ENCODE peak calls at places on chromosomes 7 and 10, in seven cellular contexts. One of them, this sample, is unnamed.

GRCh38 chr7:124188576-124188975 is 155.7 kb upstream of the TMEM229A start:
- DNase-seq in GM12865: no peak
- DNase-seq in kidney epithelial cell: no peak
- DNase-seq in BJ: no peak
- DNase-seq in body of pancreas: no peak
- DNase-seq in effector memory CD4-positive, alpha-beta T cell: no peak
- DNase-seq in small intestine: no peak
- DNase-seq in this sample: no peak

GRCh38 chr7:27814054-27814453 is 74.1 kb downstream of the TAX1BP1 start:
- DNase-seq in GM12865: no peak
- DNase-seq in small intestine: no peak
- DNase-seq in effector memory CD4-positive, alpha-beta T cell: no peak
- DNase-seq in body of pancreas: no peak
- DNase-seq in BJ: no peak
- DNase-seq in kidney epithelial cell: no peak
- DNase-seq in this sample: no peak

GRCh38 chr10:31508882-31509281 is 189.9 kb downstream of the ZEB1 start:
- DNase-seq in effector memory CD4-positive, alpha-beta T cell: no peak
- DNase-seq in BJ: no peak
- DNase-seq in small intestine: no peak
- DNase-seq in GM12865: no peak
- DNase-seq in kidney epithelial cell: no peak
- DNase-seq in body of pancreas: no peak
- DNase-seq in this sample: no peak

GRCh38 chr10:4260483-4260882 is 475.5 kb upstream of the KLF6 start:
- DNase-seq in small intestine: peak
- DNase-seq in body of pancreas: no peak
- DNase-seq in GM12865: no peak
- DNase-seq in BJ: no peak
- DNase-seq in effector memory CD4-positive, alpha-beta T cell: no peak
- DNase-seq in kidney epithelial cell: no peak
- DNase-seq in this sample: no peak

GRCh38 chr7:133543657-133544056 is 290.8 kb downstream of the EXOC4 start:
- DNase-seq in effector memory CD4-positive, alpha-beta T cell: no peak
- DNase-seq in kidney epithelial cell: no peak
- DNase-seq in small intestine: no peak
- DNase-seq in body of pancreas: no peak
- DNase-seq in BJ: no peak
- DNase-seq in GM12865: no peak
- DNase-seq in this sample: no peak

GRCh38 chr7:107035446-107035845 is 9.1 kb upstream of the PRKAR2B start:
- DNase-seq in BJ: peak
- DNase-seq in GM12865: no peak
- DNase-seq in effector memory CD4-positive, alpha-beta T cell: no peak
- DNase-seq in small intestine: no peak
- DNase-seq in body of pancreas: no peak
- DNase-seq in kidney epithelial cell: peak
- DNase-seq in this sample: no peak

GRCh38 chr10:79082035-79082373 is 13.2 kb downstream of the ZMIZ1 start:
- DNase-seq in effector memory CD4-positive, alpha-beta T cell: no peak
- DNase-seq in kidney epithelial cell: no peak
- DNase-seq in GM12865: no peak
- DNase-seq in small intestine: no peak
- DNase-seq in BJ: no peak
- DNase-seq in body of pancreas: no peak
- DNase-seq in this sample: no peak

GRCh38 chr10:113087082-113088029 is 137.3 kb downstream of the TCF7L2 start:
- DNase-seq in effector memory CD4-positive, alpha-beta T cell: no peak
- DNase-seq in BJ: peak
- DNase-seq in GM12865: no peak
- DNase-seq in body of pancreas: peak
- DNase-seq in kidney epithelial cell: peak
- DNase-seq in small intestine: peak
- DNase-seq in this sample: no peak

GRCh38 chr10:36801660-36802059 is 323.7 kb upstream of the ANKRD30A start:
- DNase-seq in BJ: no peak
- DNase-seq in effector memory CD4-positive, alpha-beta T cell: no peak
- DNase-seq in kidney epithelial cell: no peak
- DNase-seq in GM12865: no peak
- DNase-seq in body of pancreas: no peak
- DNase-seq in small intestine: no peak
- DNase-seq in this sample: no peak

GRCh38 chr10:113169853-113170455 is 219.9 kb downstream of the TCF7L2 start:
- DNase-seq in kidney epithelial cell: no peak
- DNase-seq in body of pancreas: no peak
- DNase-seq in GM12865: peak
- DNase-seq in BJ: no peak
- DNase-seq in small intestine: no peak
- DNase-seq in effector memory CD4-positive, alpha-beta T cell: no peak
- DNase-seq in this sample: peak

GRCh38 chr10:124701435-124701834 is 42.7 kb downstream of the FAM53B start:
- DNase-seq in kidney epithelial cell: no peak
- DNase-seq in body of pancreas: peak
- DNase-seq in effector memory CD4-positive, alpha-beta T cell: no peak
- DNase-seq in small intestine: no peak
- DNase-seq in BJ: no peak
- DNase-seq in GM12865: no peak
- DNase-seq in this sample: no peak

GRCh38 chr7:42107484-42107883 is 129.5 kb downstream of the GLI3 start:
- DNase-seq in kidney epithelial cell: no peak
- DNase-seq in small intestine: no peak
- DNase-seq in body of pancreas: no peak
- DNase-seq in BJ: no peak
- DNase-seq in effector memory CD4-positive, alpha-beta T cell: no peak
- DNase-seq in GM12865: no peak
- DNase-seq in this sample: no peak

GRCh38 chr7:426510-426909 is 93.1 kb downstream of the PDGFA start:
- DNase-seq in kidney epithelial cell: no peak
- DNase-seq in small intestine: no peak
- DNase-seq in effector memory CD4-positive, alpha-beta T cell: no peak
- DNase-seq in GM12865: no peak
- DNase-seq in BJ: no peak
- DNase-seq in body of pancreas: no peak
- DNase-seq in this sample: no peak

GRCh38 chr7:15305002-15305600 is 256.7 kb downstream of the AGMO start:
- DNase-seq in body of pancreas: peak
- DNase-seq in BJ: no peak
- DNase-seq in small intestine: peak
- DNase-seq in kidney epithelial cell: peak
- DNase-seq in effector memory CD4-positive, alpha-beta T cell: no peak
- DNase-seq in GM12865: peak
- DNase-seq in this sample: peak

GRCh38 chr10:86755740-86756510 is 494 bp upstream of the BMPR1A start:
- DNase-seq in BJ: no peak
- DNase-seq in body of pancreas: peak
- DNase-seq in effector memory CD4-positive, alpha-beta T cell: peak
- DNase-seq in kidney epithelial cell: peak
- DNase-seq in small intestine: peak
- DNase-seq in GM12865: peak
- DNase-seq in this sample: peak

GRCh38 chr10:97599272-97599619 is 9.7 kb downstream of the C10orf62 start:
- DNase-seq in kidney epithelial cell: no peak
- DNase-seq in effector memory CD4-positive, alpha-beta T cell: no peak
- DNase-seq in small intestine: no peak
- DNase-seq in BJ: no peak
- DNase-seq in body of pancreas: no peak
- DNase-seq in GM12865: no peak
- DNase-seq in this sample: no peak

GRCh38 chr10:23362879-23363787 is 18.5 kb upstream of the C10orf67 start:
- DNase-seq in GM12865: peak
- DNase-seq in kidney epithelial cell: no peak
- DNase-seq in body of pancreas: no peak
- DNase-seq in small intestine: no peak
- DNase-seq in effector memory CD4-positive, alpha-beta T cell: peak
- DNase-seq in BJ: no peak
- DNase-seq in this sample: peak

GRCh38 chr10:70034252-70034651 is 18.4 kb upstream of the MACROH2A2 start:
- DNase-seq in body of pancreas: no peak
- DNase-seq in kidney epithelial cell: no peak
- DNase-seq in effector memory CD4-positive, alpha-beta T cell: no peak
- DNase-seq in small intestine: no peak
- DNase-seq in BJ: no peak
- DNase-seq in GM12865: no peak
- DNase-seq in this sample: no peak

GRCh38 chr10:117552156-117552620 is 9.6 kb downstream of the EMX2 start:
- DNase-seq in small intestine: no peak
- DNase-seq in kidney epithelial cell: no peak
- DNase-seq in effector memory CD4-positive, alpha-beta T cell: no peak
- DNase-seq in BJ: no peak
- DNase-seq in body of pancreas: no peak
- DNase-seq in GM12865: no peak
- DNase-seq in this sample: no peak

GRCh38 chr7:4113271-4113670 is 568.8 kb upstream of the FOXK1 start:
- DNase-seq in effector memory CD4-positive, alpha-beta T cell: no peak
- DNase-seq in GM12865: no peak
- DNase-seq in kidney epithelial cell: no peak
- DNase-seq in body of pancreas: peak
- DNase-seq in small intestine: no peak
- DNase-seq in BJ: no peak
- DNase-seq in this sample: no peak

GRCh38 chr7:87993269-87993668 is 59.2 kb downstream of the ADAM22 start:
- DNase-seq in effector memory CD4-positive, alpha-beta T cell: no peak
- DNase-seq in small intestine: no peak
- DNase-seq in GM12865: no peak
- DNase-seq in body of pancreas: no peak
- DNase-seq in BJ: no peak
- DNase-seq in kidney epithelial cell: no peak
- DNase-seq in this sample: no peak

DNA sequence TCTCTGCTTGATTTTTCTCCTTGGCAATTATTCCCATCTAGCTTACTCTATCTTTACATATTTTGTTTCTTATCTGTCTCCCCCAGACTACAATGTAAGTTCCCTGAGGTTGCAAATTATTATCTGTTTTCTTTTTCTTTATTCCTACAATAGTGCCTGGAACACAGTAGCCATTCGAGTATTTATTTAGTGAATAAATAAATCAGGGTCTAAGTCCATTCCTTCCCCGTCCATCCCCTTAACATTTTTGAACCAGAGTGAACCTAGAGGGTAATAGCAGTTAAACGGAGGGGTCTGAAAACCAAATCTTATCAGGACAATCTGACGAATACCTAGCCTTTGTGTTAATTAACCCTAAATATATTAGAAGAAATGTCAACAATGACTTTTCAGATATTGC is 252.8 kb upstream of the YAE1 start:
- DNase-seq in kidney epithelial cell: no peak
- DNase-seq in GM12865: no peak
- DNase-seq in small intestine: no peak
- DNase-seq in effector memory CD4-positive, alpha-beta T cell: no peak
- DNase-seq in BJ: no peak
- DNase-seq in body of pancreas: no peak
- DNase-seq in this sample: no peak
- H3K4me3 ChIP-seq in kidney epithelial cell: no peak
- H3K4me3 ChIP-seq in GM12865: no peak
- H3K4me3 ChIP-seq in small intestine: no peak
- H3K4me3 ChIP-seq in effector memory CD4-positive, alpha-beta T cell: no peak
- H3K4me3 ChIP-seq in BJ: no peak
- H3K4me3 ChIP-seq in body of pancreas: no peak
- H3K4me3 ChIP-seq in this sample: no peak

DNA sequence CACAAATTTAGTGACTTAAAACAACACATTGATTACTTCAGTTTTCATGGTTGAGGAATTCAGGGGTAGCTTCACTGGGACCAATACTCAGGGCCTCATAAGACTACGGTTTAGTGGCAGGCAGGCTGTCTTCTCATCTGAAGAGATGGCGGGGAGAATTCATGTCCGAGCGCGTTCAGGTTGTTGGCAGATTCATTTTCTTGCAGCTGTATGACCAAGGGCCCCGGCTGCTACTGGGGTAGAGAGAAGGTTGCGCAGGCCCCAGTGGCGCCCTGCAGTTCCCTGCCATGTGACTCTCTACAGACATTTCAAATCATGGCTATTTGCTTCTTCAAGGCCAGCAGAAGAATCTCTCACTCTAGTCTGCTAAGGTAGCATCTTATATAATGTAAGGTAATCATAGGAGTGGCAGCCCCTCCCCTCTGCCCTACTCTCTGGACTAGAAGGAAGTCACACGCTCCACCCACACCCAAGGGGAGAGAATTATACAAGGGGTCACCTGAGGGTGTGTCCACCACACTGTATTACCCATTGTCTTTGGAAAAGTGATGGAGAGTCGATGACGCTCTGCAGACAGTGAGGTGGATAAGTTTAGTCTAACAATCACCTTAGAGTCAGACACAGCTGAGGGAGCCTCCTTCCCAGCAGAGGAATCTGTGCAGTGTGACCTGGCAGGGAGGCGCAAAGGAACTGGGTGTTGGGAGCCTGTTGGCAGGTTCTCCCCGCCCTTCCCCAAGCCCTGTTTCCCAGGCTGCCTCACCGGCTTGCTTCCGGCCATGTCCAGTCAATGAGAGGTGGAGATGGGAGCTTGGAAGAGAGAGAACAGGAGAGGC is 35.7 kb upstream of the PLEKHA1 start:
- DNase-seq in effector memory CD4-positive, alpha-beta T cell: no peak
- DNase-seq in BJ: no peak
- DNase-seq in GM12865: no peak
- DNase-seq in small intestine: peak
- DNase-seq in kidney epithelial cell: no peak
- DNase-seq in body of pancreas: no peak
- DNase-seq in this sample: no peak
- H3K4me3 ChIP-seq in effector memory CD4-positive, alpha-beta T cell: no peak
- H3K4me3 ChIP-seq in BJ: no peak
- H3K4me3 ChIP-seq in GM12865: no peak
- H3K4me3 ChIP-seq in small intestine: no peak
- H3K4me3 ChIP-seq in kidney epithelial cell: no peak
- H3K4me3 ChIP-seq in body of pancreas: no peak
- H3K4me3 ChIP-seq in this sample: no peak

GRCh38 chr7:17916786-17917185 is 23.5 kb downstream of the SNX13 start:
- DNase-seq in kidney epithelial cell: no peak
- DNase-seq in BJ: no peak
- DNase-seq in effector memory CD4-positive, alpha-beta T cell: no peak
- DNase-seq in body of pancreas: no peak
- DNase-seq in GM12865: no peak
- DNase-seq in small intestine: no peak
- DNase-seq in this sample: no peak

GRCh38 chr7:17915796-17916195 is 24.5 kb downstream of the SNX13 start:
- DNase-seq in effector memory CD4-positive, alpha-beta T cell: no peak
- DNase-seq in small intestine: no peak
- DNase-seq in GM12865: no peak
- DNase-seq in body of pancreas: no peak
- DNase-seq in kidney epithelial cell: no peak
- DNase-seq in BJ: no peak
- DNase-seq in this sample: no peak

GRCh38 chr7:17912536-17913235 is 27.6 kb downstream of the SNX13 start:
- DNase-seq in small intestine: no peak
- DNase-seq in body of pancreas: no peak
- DNase-seq in effector memory CD4-positive, alpha-beta T cell: no peak
- DNase-seq in BJ: no peak
- DNase-seq in kidney epithelial cell: no peak
- DNase-seq in GM12865: no peak
- DNase-seq in this sample: no peak

GRCh38 chr7:17913250-17913649 is 27.0 kb downstream of the SNX13 start:
- DNase-seq in BJ: no peak
- DNase-seq in small intestine: no peak
- DNase-seq in kidney epithelial cell: no peak
- DNase-seq in body of pancreas: no peak
- DNase-seq in GM12865: peak
- DNase-seq in effector memory CD4-positive, alpha-beta T cell: no peak
- DNase-seq in this sample: no peak

GRCh38 chr7:17915168-17915567 is 25.1 kb downstream of the SNX13 start:
- DNase-seq in body of pancreas: no peak
- DNase-seq in GM12865: no peak
- DNase-seq in BJ: no peak
- DNase-seq in kidney epithelial cell: no peak
- DNase-seq in small intestine: no peak
- DNase-seq in effector memory CD4-positive, alpha-beta T cell: no peak
- DNase-seq in this sample: no peak
- H3K4me3 ChIP-seq in body of pancreas: no peak
- H3K4me3 ChIP-seq in GM12865: no peak
- H3K4me3 ChIP-seq in BJ: no peak
- H3K4me3 ChIP-seq in kidney epithelial cell: no peak
- H3K4me3 ChIP-seq in small intestine: no peak
- H3K4me3 ChIP-seq in effector memory CD4-positive, alpha-beta T cell: no peak
- H3K4me3 ChIP-seq in this sample: no peak

GRCh38 chr10:19815478-19816419 is 483 bp upstream of the PLXDC2 start:
- DNase-seq in body of pancreas: peak
- DNase-seq in effector memory CD4-positive, alpha-beta T cell: no peak
- DNase-seq in small intestine: peak
- DNase-seq in kidney epithelial cell: no peak
- DNase-seq in BJ: no peak
- DNase-seq in GM12865: no peak
- DNase-seq in this sample: no peak
- H3K4me3 ChIP-seq in body of pancreas: peak
- H3K4me3 ChIP-seq in effector memory CD4-positive, alpha-beta T cell: no peak
- H3K4me3 ChIP-seq in small intestine: peak
- H3K4me3 ChIP-seq in kidney epithelial cell: peak
- H3K4me3 ChIP-seq in BJ: peak
- H3K4me3 ChIP-seq in GM12865: peak
- H3K4me3 ChIP-seq in this sample: no peak